ENCODE peak calls at places on chromosomes 4 and X, in eight cellular contexts. U is fibroblast of lung; Y is stimulated activated CD4-positive, alpha-beta T cell treated with anti-CD3 and anti-CD28 coated beads, Interleukin-2, amount 100 ng/mL, for 24 hours; O is effector memory CD4-positive, alpha-beta T cell; G is bronchial epithelial cell; C is GM03348; D is heart left ventricle; I is left ventricle myocardium inferior. P is an unnamed sample.

GRCh38 chr4:2357821-2358745 is 60.4 kb downstream of the ZFYVE28 start:
- DNase-seq in C (no peak), D (no peak), U (no peak), G (no peak), I (no peak), Y (no peak), O (no peak), P (no peak)

GRCh38 chr4:186946682-186947294 is 223.1 kb upstream of the FAT1 start:
- DNase-seq in G (peak), O (no peak), U (peak), I (no peak), Y (no peak), C (no peak), D (no peak), P (no peak)

GRCh38 chr4:8304827-8305695 is 35.5 kb downstream of the HTRA3 start:
- DNase-seq in O (no peak), C (no peak), D (no peak), G (no peak), Y (no peak), U (no peak), I (no peak), P (peak)

GRCh38 chr4:129344058-129344457 is 248.1 kb downstream of the C4orf33 start:
- DNase-seq in I (no peak), C (peak), O (no peak), D (no peak), U (peak), G (peak), Y (no peak), P (no peak)

GRCh38 chr4:163875327-163875726 is 380.8 kb downstream of the TMA16 start:
- DNase-seq in G (peak), U (no peak), D (no peak), C (no peak), O (no peak), I (no peak), Y (no peak), P (no peak)

GRCh38 chrX:123797543-123798447 is 62.1 kb upstream of the XIAP start:
- DNase-seq in G (no peak), Y (no peak), U (peak), I (no peak), C (no peak), D (no peak), O (no peak), P (no peak)

GRCh38 chr4:173332963-173333657 is 1.0 kb downstream of the HMGB2 start:
- DNase-seq in C (no peak), D (no peak), O (no peak), I (no peak), Y (peak), G (peak), U (peak), P (no peak)

GRCh38 chr4:76525751-76526150 is 90.7 kb downstream of the SHROOM3 start:
- DNase-seq in C (no peak), I (no peak), O (no peak), G (no peak), D (no peak), Y (no peak), U (no peak), P (no peak)

GRCh38 chr4:15690020-15690809 is 8.6 kb downstream of the FAM200B start:
- DNase-seq in Y (no peak), C (peak), D (no peak), O (no peak), G (peak), I (no peak), U (peak), P (no peak)

GRCh38 chrX:79361192-79361870 is 5.8 kb downstream of the ITM2A start:
- DNase-seq in G (no peak), U (no peak), Y (no peak), I (no peak), C (no peak), O (no peak), D (no peak), P (no peak)

GRCh38 chr4:115315182-115315581 is 201.8 kb upstream of the NDST4 start:
- DNase-seq in I (no peak), C (no peak), O (no peak), G (no peak), U (no peak), D (no peak), Y (no peak), P (no peak)

GRCh38 chrX:1659664-1660461 is 45.0 kb downstream of the ASMT start:
- DNase-seq in Y (no peak), O (no peak), U (no peak), G (no peak), I (no peak), C (no peak), D (no peak), P (no peak)

GRCh38 chrX:75273483-75273882 is 402 bp upstream of the UPRT start:
- DNase-seq in G (no peak), Y (no peak), D (no peak), C (no peak), U (no peak), I (no peak), O (no peak), P (no peak)

P was measured in aorta.